ENCODE peak calls at places on chromosome 12, in six cellular contexts. W, R, J, D, H and B are unnamed samples.
A peak's percentile ranks its signal among the peaks of the same experiment; 100 is the strongest.

GRCh38 chr12:110983811-110984210 is 63.4 kb upstream of the MYL2 start:
- DNase-seq in J (no peak), H (no peak), D (no peak), R (no peak), W (no peak), B (no peak)

GRCh38 chr12:124238886-124239285 is 56.0 kb upstream of the RFLNA start:
- DNase-seq in J (no peak), W (no peak), D (no peak), H (no peak), R (no peak), B (no peak)

GRCh38 chr12:38588618-38589309 is 272.2 kb downstream of the ALG10B start:
- DNase-seq in D (no peak), H (no peak), W (no peak), R (no peak), J (no peak), B (no peak)

GRCh38 chr12:64390275-64390851 is at the start of gene C12orf56:
- DNase-seq in W (no peak), D (peak; percentile 24), R (no peak), J (peak; percentile 20), H (peak; percentile 25), B (no peak)

GRCh38 chr12:69719336-69720316 is 19.0 kb upstream of the RAB3IP start:
- DNase-seq in J (no peak), R (no peak), D (no peak), W (no peak), H (no peak), B (no peak)

GRCh38 chr12:90897316-90897715 is 57.7 kb downstream of the CCER1 start:
- DNase-seq in D (peak; percentile 16), J (no peak), R (no peak), H (no peak), W (no peak), B (no peak)

GRCh38 chr12:110585231-110585799 is 2.2 kb upstream of the PPTC7 start:
- DNase-seq in H (peak; percentile 39), D (no peak), J (peak; percentile 45), W (peak; percentile 19), R (no peak), B (no peak)

GRCh38 chr12:538731-539539 is 79.2 kb downstream of the B4GALNT3 start:
- DNase-seq in W (peak; percentile 80), R (no peak), D (peak; percentile 72), J (peak; percentile 91), H (no peak), B (no peak)

GRCh38 chr12:124742111-124742510 is 121.6 kb downstream of the SCARB1 start:
- DNase-seq in D (peak; percentile 86), R (no peak), W (no peak), J (no peak), H (no peak), B (no peak)

GRCh38 chr12:8629486-8630033 is 16.9 kb upstream of the AICDA start:
- DNase-seq in W (no peak), J (no peak), R (no peak), H (no peak), D (no peak), B (no peak)

GRCh38 chr12:41919526-41920305 is 225.0 kb downstream of the GXYLT1 start:
- DNase-seq in W (no peak), J (no peak), R (no peak), H (no peak), D (no peak), B (no peak)

GRCh38 chr12:28172434-28173030 is 17.7 kb upstream of the CCDC91 start:
- DNase-seq in W (peak; percentile 63), J (no peak), D (peak; percentile 83), R (no peak), H (no peak), B (peak; percentile 36)

GRCh38 chr12:24561411-24561871 is 387.5 kb downstream of the BCAT1 start:
- DNase-seq in R (no peak), H (no peak), W (peak; percentile 17), J (no peak), D (peak; percentile 3), B (no peak)